ENCODE peak calls at places on chromosomes 11 and 22, in ten cellular contexts. P is gastrocnemius medialis, M is uterus, O is HCT116, R is heart left ventricle, I is transverse colon, H is breast epithelium, Y is tibial nerve, B is ovary, D is GM12891. N is an unnamed sample.

GRCh38 chr11:1876361-1877063 is 15.2 kb downstream of the PRR33 start:
- DNase-seq in P (peak), M (peak), O (no peak), R (peak), I (peak), H (no peak), Y (peak), B (peak), D (peak), N (no peak)

GRCh38 chr11:90874971-90875370 is 652.1 kb upstream of the CHORDC1 start:
- DNase-seq in P (no peak), M (no peak), O (no peak), R (no peak), I (no peak), H (no peak), Y (no peak), B (no peak), D (no peak), N (no peak)

GRCh38 chr11:133819114-133819513 is 26.2 kb downstream of the SPATA19 start:
- DNase-seq in P (no peak), M (no peak), O (no peak), R (no peak), I (no peak), H (no peak), Y (no peak), B (no peak), D (no peak), N (no peak)

GRCh38 chr11:83070044-83070877 is 1.4 kb downstream of the RAB30 start:
- DNase-seq in P (no peak), M (no peak), O (no peak), R (no peak), I (no peak), H (no peak), Y (no peak), B (no peak), D (no peak), N (peak)

GRCh38 chr22:49331878-49332277 is 495.8 kb downstream of the BRD1 start:
- DNase-seq in P (no peak), M (no peak), O (no peak), R (no peak), I (peak), H (no peak), Y (no peak), B (no peak), D (no peak), N (no peak)

GRCh38 chr11:11211186-11211585 is 141.9 kb downstream of the CSNK2A3 start:
- DNase-seq in P (no peak), M (no peak), O (no peak), R (no peak), I (no peak), H (peak), Y (no peak), B (no peak), D (no peak), N (no peak)

GRCh38 chr22:22432479-22432878 is 76.1 kb downstream of the ZNF280B start:
- DNase-seq in P (no peak), M (no peak), O (no peak), R (no peak), I (no peak), H (no peak), Y (no peak), B (no peak), D (no peak), N (no peak)

GRCh38 chr11:132101861-132102260 is 731.4 kb downstream of the NTM start:
- DNase-seq in P (no peak), M (no peak), O (no peak), R (no peak), I (no peak), H (no peak), Y (no peak), B (no peak), D (no peak), N (no peak)

GRCh38 chr11:820655-821512 is 2.2 kb downstream of the PNPLA2 start:
- DNase-seq in P (peak), M (no peak), O (no peak), R (peak), I (peak), H (peak), Y (no peak), B (no peak), D (no peak), N (peak)

GRCh38 chr22:48784701-48785503 is 1042.8 kb downstream of the BRD1 start:
- DNase-seq in P (no peak), M (no peak), O (no peak), R (no peak), I (no peak), H (no peak), Y (no peak), B (no peak), D (no peak), N (no peak)

GRCh38 chr11:72771507-72771906 is 19.3 kb upstream of the ARAP1 start:
- DNase-seq in P (no peak), M (no peak), O (no peak), R (no peak), I (no peak), H (no peak), Y (no peak), B (no peak), D (no peak), N (peak)

DNA sequence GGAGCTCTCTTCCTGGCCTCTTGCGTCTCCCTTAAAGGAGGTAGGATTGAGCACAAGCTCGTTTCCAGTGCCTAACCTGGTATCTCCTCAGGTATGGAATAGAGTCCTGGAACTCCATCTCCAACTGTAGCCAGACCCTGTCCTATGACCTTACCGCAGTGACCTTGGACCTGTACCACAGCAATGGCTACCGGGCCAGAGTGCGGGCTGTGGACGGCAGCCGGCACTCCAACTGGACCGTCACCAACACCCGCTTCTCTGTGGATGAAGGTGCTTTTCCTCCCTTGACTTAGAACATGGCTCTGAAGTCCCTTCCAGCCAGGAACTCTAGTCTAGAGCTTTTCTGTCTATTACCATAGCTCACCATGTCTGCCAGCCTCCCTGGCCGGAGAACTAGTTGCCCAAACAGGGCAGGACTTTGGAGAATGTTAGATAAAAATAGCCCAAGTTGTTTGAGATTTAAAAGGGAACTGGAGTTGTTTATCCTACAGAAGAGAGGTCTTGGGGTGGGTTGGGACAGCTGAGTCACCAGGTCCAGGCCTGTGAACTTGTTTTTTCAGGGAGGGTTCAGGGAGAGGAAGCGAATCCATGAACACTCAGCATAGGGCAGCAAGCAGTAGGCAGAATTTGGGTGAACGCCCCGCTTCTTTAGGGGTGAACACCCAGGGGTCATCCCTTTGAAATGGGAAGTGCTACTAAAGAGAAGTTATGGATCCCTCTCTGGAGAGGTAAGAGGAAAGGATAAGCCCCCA is 3.3 kb downstream of the IL10RA start:
- DNase-seq in P (peak), M (no peak), O (no peak), R (no peak), I (no peak), H (no peak), Y (no peak), B (no peak), D (no peak), N (no peak)
- TF ChIP-seq POLR2A in P (no peak), M (no peak), O (no peak), R (no peak), I (peak), H (no peak), Y (no peak), B (no peak), D (no peak), N (no peak)

GRCh38 chr22:26589845-26590524 is at the start of gene TPST2:
- DNase-seq in P (peak), M (peak), O (peak), R (peak), I (peak), H (peak), Y (peak), B (peak), D (peak), N (peak)
- TF ChIP-seq POLR2A in P (peak), M (peak), O (peak), R (peak), I (peak), H (peak), Y (peak), B (peak), D (peak), N (peak)

GRCh38 chr11:101916422-101916821 is at the start of gene ANGPTL5:
- DNase-seq in P (no peak), M (no peak), O (no peak), R (no peak), I (no peak), H (no peak), Y (no peak), B (no peak), D (no peak), N (no peak)

GRCh38 chr11:101914349-101914736 is 467 bp upstream of the CEP126 start:
- DNase-seq in P (no peak), M (peak), O (no peak), R (no peak), I (no peak), H (no peak), Y (no peak), B (peak), D (no peak), N (peak)

GRCh38 chr11:101915811-101916291 is 471 bp downstream of the ANGPTL5 start:
- DNase-seq in P (no peak), M (no peak), O (no peak), R (no peak), I (no peak), H (no peak), Y (no peak), B (no peak), D (no peak), N (no peak)

GRCh38 chr11:101913631-101914030 is 1.2 kb upstream of the CEP126 start:
- DNase-seq in P (no peak), M (no peak), O (no peak), R (no peak), I (no peak), H (no peak), Y (no peak), B (no peak), D (no peak), N (no peak)

DNA sequence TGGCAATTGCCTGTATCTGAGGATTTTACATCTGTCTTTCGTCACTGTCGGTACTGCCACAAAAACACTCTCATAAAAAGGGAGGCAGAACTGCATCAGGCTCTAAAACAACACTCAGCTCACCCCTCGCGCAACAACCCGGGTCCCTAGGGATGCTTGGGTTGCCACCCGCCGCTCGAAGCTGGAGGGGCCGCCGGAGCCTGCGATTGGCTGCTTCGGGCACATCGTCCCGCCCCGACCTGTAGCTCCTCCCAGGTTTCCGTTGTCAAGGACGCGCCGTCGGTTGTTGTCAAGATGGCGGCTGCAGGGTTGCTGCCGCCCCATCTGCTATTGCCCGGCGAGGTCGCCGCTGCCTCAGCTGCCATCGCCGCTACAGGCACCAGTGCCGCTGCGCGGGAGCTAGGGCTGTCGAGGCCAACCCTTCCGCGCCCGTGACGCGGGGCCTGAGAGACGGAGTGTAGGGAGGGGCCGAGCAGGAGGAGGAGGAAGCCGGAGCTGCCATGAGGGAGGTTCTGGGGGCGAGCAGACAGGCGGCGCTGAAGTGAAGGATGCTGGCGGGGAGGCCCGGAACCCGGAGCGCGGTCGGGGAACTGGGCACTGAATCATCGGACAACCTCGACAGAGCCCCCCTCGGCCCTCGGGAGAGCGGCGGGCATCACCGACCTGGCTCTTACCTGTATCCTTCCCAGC is at the start of gene CEP126:
- DNase-seq in P (peak), M (peak), O (peak), R (peak), I (peak), H (peak), Y (peak), B (peak), D (peak), N (peak)
- TF ChIP-seq POLR2A in P (no peak), M (peak), O (no peak), R (peak), I (peak), H (peak), Y (peak), B (peak), D (no peak), N (no peak)

GRCh38 chr22:46251816-46252380 is 1.8 kb upstream of the CDPF1 start:
- DNase-seq in P (no peak), M (no peak), O (no peak), R (no peak), I (no peak), H (no peak), Y (no peak), B (no peak), D (no peak), N (no peak)

GRCh38 chr22:46251266-46251665 is 1.2 kb upstream of the CDPF1 start:
- DNase-seq in P (no peak), M (no peak), O (no peak), R (no peak), I (no peak), H (no peak), Y (no peak), B (no peak), D (no peak), N (no peak)

GRCh38 chr22:46250783-46251125 is 661 bp upstream of the CDPF1 start:
- DNase-seq in P (no peak), M (no peak), O (no peak), R (no peak), I (peak), H (no peak), Y (no peak), B (no peak), D (peak), N (no peak)

GRCh38 chr22:46247443-46247975 is 2.6 kb downstream of the CDPF1 start:
- DNase-seq in P (no peak), M (no peak), O (no peak), R (no peak), I (no peak), H (no peak), Y (no peak), B (no peak), D (no peak), N (no peak)

GRCh38 chr22:46250035-46250782 is at the start of gene CDPF1:
- DNase-seq in P (peak), M (peak), O (peak), R (peak), I (peak), H (peak), Y (peak), B (peak), D (peak), N (peak)
- TF ChIP-seq POLR2A in P (peak), M (peak), O (peak), R (peak), I (peak), H (peak), Y (peak), B (peak), D (peak), N (peak)

DNA sequence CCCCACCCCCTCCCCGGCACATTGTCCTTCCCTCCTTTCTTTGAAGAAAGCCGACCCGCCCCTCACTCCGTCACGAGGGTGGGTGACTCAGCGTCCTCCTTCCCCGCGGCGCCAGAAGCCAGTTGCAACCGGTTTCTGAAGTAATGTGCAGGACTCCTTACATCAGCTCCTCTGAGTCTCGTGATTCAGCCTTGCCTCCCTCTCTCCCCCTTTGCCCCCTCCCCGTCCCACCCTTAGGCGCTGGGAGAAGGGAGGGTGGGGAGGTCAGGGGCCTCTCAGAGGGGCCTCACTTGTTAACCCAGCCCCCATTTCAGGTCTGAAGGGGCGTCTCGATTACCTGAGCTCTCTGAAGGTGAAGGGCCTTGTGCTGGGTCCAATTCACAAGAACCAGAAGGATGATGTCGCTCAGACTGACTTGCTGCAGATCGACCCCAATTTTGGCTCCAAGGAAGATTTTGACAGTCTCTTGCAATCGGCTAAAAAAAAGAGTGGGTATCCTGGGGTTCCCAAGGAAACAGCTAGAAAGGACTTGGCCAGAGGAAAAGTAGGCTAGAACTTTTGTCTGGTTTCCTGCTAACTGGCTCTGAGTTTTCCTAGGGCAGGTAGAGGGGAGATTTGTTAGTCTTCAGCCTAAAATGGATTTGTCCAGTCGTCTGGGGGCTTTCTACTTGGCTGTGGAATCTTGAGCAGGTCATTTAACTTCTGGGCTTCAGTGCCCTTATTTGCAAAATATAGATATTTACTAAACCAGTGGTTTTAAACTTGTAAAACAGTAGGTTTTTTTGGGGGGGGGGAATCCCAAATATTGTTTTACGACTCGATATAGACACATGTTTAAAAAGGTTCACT is 1.1 kb downstream of the SLC3A2 start:
- DNase-seq in P (peak), M (peak), O (peak), R (peak), I (peak), H (peak), Y (peak), B (peak), D (no peak), N (peak)
- TF ChIP-seq POLR2A in P (peak), M (peak), O (no peak), R (no peak), I (no peak), H (no peak), Y (no peak), B (no peak), D (peak), N (peak)

GRCh38 chr22:35930933-35931332 is 97.7 kb downstream of the RBFOX2 start:
- DNase-seq in P (no peak), M (peak), O (peak), R (no peak), I (no peak), H (no peak), Y (no peak), B (no peak), D (peak), N (peak)
- TF ChIP-seq POLR2A in P (no peak), M (no peak), O (no peak), R (no peak), I (no peak), H (no peak), Y (no peak), B (no peak), D (no peak), N (no peak)

GRCh38 chr11:65571940-65572339 is 398 bp upstream of the FAM89B start:
- DNase-seq in P (no peak), M (no peak), O (no peak), R (no peak), I (peak), H (no peak), Y (no peak), B (no peak), D (no peak), N (no peak)

GRCh38 chr11:65574147-65574962 is 1.5 kb upstream of the EHBP1L1 start:
- DNase-seq in P (peak), M (peak), O (peak), R (peak), I (peak), H (peak), Y (peak), B (peak), D (peak), N (peak)

GRCh38 chr11:65571420-65571819 is 918 bp upstream of the FAM89B start:
- DNase-seq in P (no peak), M (no peak), O (no peak), R (no peak), I (peak), H (no peak), Y (no peak), B (no peak), D (no peak), N (no peak)

GRCh38 chr11:65573391-65574146 is 1.2 kb downstream of the FAM89B start:
- DNase-seq in P (peak), M (peak), O (no peak), R (no peak), I (peak), H (no peak), Y (no peak), B (peak), D (no peak), N (no peak)

GRCh38 chr11:65572356-65573043 is at the start of gene FAM89B:
- DNase-seq in P (peak), M (peak), O (no peak), R (peak), I (peak), H (peak), Y (peak), B (peak), D (no peak), N (no peak)
- TF ChIP-seq POLR2A in P (peak), M (peak), O (peak), R (peak), I (no peak), H (no peak), Y (peak), B (peak), D (no peak), N (peak)

DNA sequence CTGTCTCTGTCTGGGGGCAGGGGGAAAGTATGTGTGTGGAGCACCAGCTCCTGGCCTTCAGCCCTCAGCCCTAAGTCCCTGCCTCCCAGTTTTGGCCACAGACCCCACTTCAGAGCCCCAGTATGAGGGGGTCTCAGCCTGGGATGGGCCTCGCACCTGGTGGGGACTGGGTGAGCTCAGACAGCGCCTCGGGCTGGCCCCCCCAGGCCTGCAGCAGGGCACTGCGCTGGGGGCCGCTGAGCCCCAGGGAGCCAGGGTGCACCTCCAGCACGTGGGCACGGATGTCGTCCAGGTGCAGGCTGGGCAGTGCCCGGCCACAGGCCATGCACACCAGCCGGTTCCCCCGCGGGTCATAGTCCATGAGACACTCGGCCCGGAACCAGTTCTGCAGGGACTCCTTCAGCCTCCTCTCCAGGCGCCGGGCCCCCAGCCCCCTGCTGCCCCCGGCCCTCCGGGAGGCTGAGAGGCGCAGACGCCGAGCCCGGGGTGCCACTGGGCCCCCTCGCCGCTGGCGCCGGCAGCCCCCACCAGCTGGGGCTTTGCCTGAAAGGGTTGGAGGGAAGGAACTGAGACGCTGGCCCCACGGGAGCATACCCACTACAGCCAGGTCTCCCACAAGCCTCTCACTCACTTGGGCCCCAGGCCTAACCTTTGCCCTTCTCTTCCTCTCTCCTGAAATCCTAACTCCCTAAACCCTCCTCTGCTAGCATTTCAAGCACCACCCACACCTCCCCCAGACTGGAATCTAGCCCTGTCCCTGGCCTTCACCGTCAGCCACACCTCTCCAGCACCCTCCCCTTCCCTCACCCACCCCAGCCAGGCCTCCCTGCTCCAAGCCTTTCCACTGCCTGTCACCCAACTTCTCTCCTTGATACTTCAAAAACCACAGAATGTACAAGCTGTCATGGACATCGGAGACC is 3.6 kb downstream of the ZFTA start:
- DNase-seq in P (no peak), M (peak), O (no peak), R (no peak), I (peak), H (no peak), Y (no peak), B (peak), D (no peak), N (peak)
- TF ChIP-seq POLR2A in P (no peak), M (no peak), O (no peak), R (no peak), I (no peak), H (no peak), Y (no peak), B (no peak), D (no peak), N (no peak)

N was measured in H54.